ENCODE peak calls at places on chromosome 9, in four cellular contexts. M is HCT116, P is H9, O is GM23248. N is an unnamed sample.

GRCh38 chr9:108099854-108100253 is 610.3 kb upstream of the KLF4 start:
- DNase-seq in P (no peak), O (no peak), M (peak; percentile 56), N (no peak)

GRCh38 chr9:128242828-128243485 is 32.9 kb downstream of the GOLGA2 start:
- DNase-seq in O (peak; percentile 73), M (no peak), P (no peak), N (no peak)

GRCh38 chr9:120735415-120736126 is 21.3 kb upstream of the MEGF9 start:
- DNase-seq in O (peak; percentile 63), M (no peak), P (no peak), N (peak; percentile 80)

GRCh38 chr9:70260007-70260443 is 1.2 kb downstream of the SMC5 start:
- DNase-seq in O (no peak), M (no peak), P (no peak), N (no peak)

GRCh38 chr9:94952553-94953373 is 226.3 kb downstream of the AOPEP start:
- DNase-seq in O (peak; percentile 47), M (no peak), P (no peak), N (no peak)

GRCh38 chr9:101737165-101737704 is 1.2 kb downstream of the GRIN3A start:
- DNase-seq in M (no peak), O (no peak), P (no peak), N (no peak)

GRCh38 chr9:128068656-128069221 is 707 bp downstream of the SLC25A25 start:
- DNase-seq in M (no peak), O (peak; percentile 53), P (no peak), N (no peak)

GRCh38 chr9:129258124-129258822 is 80.2 kb upstream of the IER5L start:
- DNase-seq in P (peak; percentile 97), M (peak; percentile 77), O (peak; percentile 96), N (peak; percentile 89)

GRCh38 chr9:15873573-15874177 is 320.8 kb downstream of the CCDC171 start:
- DNase-seq in M (peak; percentile 24), O (peak; percentile 75), P (no peak), N (peak; percentile 59)

GRCh38 chr9:77764894-77765780 is 117.0 kb upstream of the GNA14 start:
- DNase-seq in O (peak; percentile 74), P (no peak), M (peak; percentile 32), N (peak; percentile 81)

GRCh38 chr9:92097997-92098482 is 17.2 kb downstream of the SPTLC1 start:
- DNase-seq in M (peak; percentile 93), P (peak; percentile 94), O (no peak), N (peak; percentile 81)

GRCh38 chr9:120919639-120920494 is 6.7 kb downstream of the TRAF1 start:
- DNase-seq in P (no peak), M (no peak), O (no peak), N (no peak)

GRCh38 chr9:94534901-94535300 is 20.0 kb upstream of the PCAT7 start:
- DNase-seq in P (no peak), O (peak; percentile 4), M (no peak), N (peak; percentile 18)

GRCh38 chr9:135864447-135865049 is 42.8 kb downstream of the CAMSAP1 start:
- DNase-seq in P (peak; percentile 74), M (peak; percentile 31), O (peak; percentile 66), N (peak; percentile 29)

GRCh38 chr9:121844090-121844489 is 192.7 kb downstream of the DAB2IP start:
- DNase-seq in O (no peak), M (no peak), P (no peak), N (peak; percentile 40)

GRCh38 chr9:131776473-131776872 is 36.6 kb upstream of the RAPGEF1 start:
- DNase-seq in P (peak; percentile 85), O (peak; percentile 62), M (peak; percentile 13), N (peak; percentile 35)

GRCh38 chr9:114671605-114672004 is 10.4 kb downstream of the TEX48 start:
- DNase-seq in O (peak; percentile 20), M (no peak), P (no peak), N (no peak)

GRCh38 chr9:437066-438015 is 222.7 kb downstream of the DOCK8 start:
- DNase-seq in M (no peak), O (peak; percentile 74), P (no peak), N (peak; percentile 93)

GRCh38 chr9:16727452-16728127 is 142.9 kb downstream of the BNC2 start:
- DNase-seq in M (no peak), O (peak; percentile 39), P (no peak), N (peak; percentile 46)

GRCh38 chr9:121598167-121599000 is 53.0 kb upstream of the DAB2IP start:
- DNase-seq in M (peak; percentile 67), P (peak; percentile 93), O (peak; percentile 89), N (peak; percentile 81)

GRCh38 chr9:127538849-127539258 is 73.2 kb upstream of the STXBP1 start:
- DNase-seq in O (peak; percentile 85), M (no peak), P (no peak), N (peak; percentile 69)

GRCh38 chr9:127545196-127546124 is 66.6 kb upstream of the STXBP1 start:
- DNase-seq in P (no peak), O (peak; percentile 65), M (no peak), N (peak; percentile 88)

GRCh38 chr9:135821733-135822382 is 85.5 kb downstream of the CAMSAP1 start:
- DNase-seq in O (no peak), M (no peak), P (no peak), N (no peak)

GRCh38 chr9:129505270-129505881 is 115.5 kb downstream of the C9orf50 start:
- DNase-seq in O (no peak), M (no peak), P (no peak), N (no peak)

GRCh38 chr9:92180669-92181181 is 65.5 kb upstream of the SPTLC1 start:
- DNase-seq in O (peak; percentile 94), M (no peak), P (no peak), N (peak; percentile 87)

GRCh38 chr9:122318284-122318683 is 52.5 kb upstream of the PTGS1 start:
- DNase-seq in M (no peak), P (no peak), O (no peak), N (peak; percentile 28)

GRCh38 chr9:20507431-20507830 is 114.9 kb downstream of the MLLT3 start:
- DNase-seq in O (no peak), M (no peak), P (no peak), N (no peak)

GRCh38 chr9:135693771-135694170 is 5.5 kb downstream of the SOHLH1 start:
- DNase-seq in M (no peak), P (no peak), O (no peak), N (no peak)

GRCh38 chr9:72557549-72557948 is 36.1 kb downstream of the TMC1 start:
- DNase-seq in M (peak; percentile 94), P (no peak), O (peak; percentile 96), N (peak; percentile 90)

GRCh38 chr9:93134018-93134739 is at the start of gene NINJ1:
- DNase-seq in M (peak; percentile 4), O (peak; percentile 88), P (peak; percentile 65), N (peak; percentile 63)

GRCh38 chr9:77897292-77897691 is 134.3 kb downstream of the GNAQ start:
- DNase-seq in M (no peak), O (peak; percentile 7), P (peak; percentile 49), N (peak; percentile 56)

GRCh38 chr9:33129886-33130284 is 37.3 kb downstream of the B4GALT1 start:
- DNase-seq in O (no peak), P (no peak), M (no peak), N (no peak)

GRCh38 chr9:76023715-76024195 is 133.3 kb downstream of the PCSK5 start:
- DNase-seq in M (peak; percentile 39), O (no peak), P (no peak), N (peak; percentile 89)

GRCh38 chr9:83062653-83063527 is at the start of gene RASEF:
- DNase-seq in P (peak; percentile 84), M (no peak), O (peak; percentile 59), N (peak; percentile 57)
- H2AFZ ChIP-seq in P (no peak within 1 kb of the TSS), M (no peak within 1 kb of the TSS), O (peak within 1 kb of the TSS; percentile 51), N (no peak within 1 kb of the TSS)

DNA sequence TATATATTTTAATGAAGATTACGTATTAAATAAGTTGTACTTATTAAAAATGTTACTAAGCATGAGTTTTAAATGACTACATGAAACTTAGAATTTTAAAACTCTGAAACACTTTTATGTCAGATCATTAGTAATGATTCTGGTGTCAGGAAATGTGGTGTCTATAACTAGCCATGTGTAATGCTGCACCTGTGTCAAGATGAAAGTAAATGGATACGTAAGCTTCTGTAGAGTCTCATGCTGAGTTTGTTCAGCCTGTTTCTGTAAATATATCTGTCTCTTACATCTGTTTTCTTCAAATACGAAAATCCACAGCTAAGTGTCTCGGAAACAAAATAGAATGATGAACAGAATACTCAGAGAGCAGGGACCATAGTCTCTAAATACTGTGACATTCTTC is 278.0 kb upstream of the SMC2 start:
- DNase-seq in M (no peak), O (no peak), P (no peak), N (no peak)
- H2AFZ ChIP-seq in M (no peak overlapping the region), O (no peak overlapping the region), P (no peak overlapping the region), N (no peak overlapping the region)

GRCh38 chr9:38181866-38182265 is 112.8 kb upstream of the SHB start:
- DNase-seq in O (peak; percentile 10), M (no peak), P (no peak), N (no peak)

GRCh38 chr9:38186372-38187115 is 117.5 kb upstream of the SHB start:
- DNase-seq in M (no peak), P (no peak), O (no peak), N (peak; percentile 24)

GRCh38 chr9:38182321-38182720 is 113.3 kb upstream of the SHB start:
- DNase-seq in O (no peak), P (no peak), M (no peak), N (no peak)

GRCh38 chr9:38183994-38184568 is 115.1 kb upstream of the SHB start:
- DNase-seq in O (peak; percentile 27), M (no peak), P (no peak), N (peak; percentile 26)

GRCh38 chr9:38185647-38186371 is 116.8 kb upstream of the SHB start:
- DNase-seq in O (no peak), M (no peak), P (no peak), N (no peak)
- H2AFZ ChIP-seq in O (no peak overlapping the region), M (peak overlapping the region; percentile 60), P (no peak overlapping the region), N (no peak overlapping the region)

GRCh38 chr9:2228641-2229040 is 213.5 kb downstream of the SMARCA2 start:
- DNase-seq in M (no peak), P (no peak), O (no peak), N (no peak)

GRCh38 chr9:2229109-2229733 is 214.1 kb downstream of the SMARCA2 start:
- DNase-seq in M (no peak), O (no peak), P (no peak), N (no peak)

GRCh38 chr9:2227468-2227867 is 212.3 kb downstream of the SMARCA2 start:
- DNase-seq in M (no peak), O (peak; percentile 69), P (no peak), N (peak; percentile 76)

GRCh38 chr9:2230362-2230761 is 215.2 kb downstream of the SMARCA2 start:
- DNase-seq in M (no peak), P (no peak), O (no peak), N (no peak)

GRCh38 chr9:2228132-2228531 is 213.0 kb downstream of the SMARCA2 start:
- DNase-seq in O (peak; percentile 17), M (no peak), P (peak; percentile 71), N (peak; percentile 29)
- H2AFZ ChIP-seq in O (no peak overlapping the region), M (peak overlapping the region; percentile 59), P (no peak overlapping the region), N (no peak overlapping the region)

GRCh38 chr9:37937403-37937802 is 33.5 kb upstream of the SLC25A51 start:
- DNase-seq in O (no peak), P (no peak), M (no peak), N (no peak)
- H2AFZ ChIP-seq in O (no peak overlapping the region), P (no peak overlapping the region), M (no peak overlapping the region), N (no peak overlapping the region)

N was measured in fibroblast of lung.